ENCODE peak calls at places on chromosomes 6 and 20, in nine cellular contexts. W is GM23248; H is AG04450; G is stromal cell of bone marrow; F is COR-L47; L is EH; E is neuronal stem cell; V is CD8-positive, alpha-beta memory T cell; D is naive thymus-derived CD8-positive, alpha-beta T cell. R is an unnamed sample.

GRCh38 chr6:148747145-148747492 is 289 bp downstream of the UST start:
- DNase-seq in W (peak; percentile 82), H (no peak), G (no peak), F (no peak), L (peak; percentile 71), E (peak; percentile 54), V (no peak), D (peak; percentile 11), R (peak; percentile 47)

GRCh38 chr6:30876039-30876730 is 8.1 kb upstream of the DDR1 start:
- DNase-seq in W (peak; percentile 82), H (no peak), G (peak; percentile 56), F (no peak), L (peak; percentile 7), E (no peak), V (no peak), D (no peak), R (no peak)

GRCh38 chr6:14742171-14742570 is 503.7 kb upstream of the JARID2 start:
- DNase-seq in W (no peak), H (no peak), G (no peak), F (no peak), L (no peak), E (no peak), V (no peak), D (no peak), R (no peak)

GRCh38 chr6:111739257-111739696 is 133.6 kb upstream of the TRAF3IP2 start:
- DNase-seq in W (no peak), H (no peak), G (no peak), F (peak; percentile 3), L (no peak), E (no peak), V (no peak), D (no peak), R (no peak)

GRCh38 chr6:57078808-57079207 is 11.2 kb upstream of the ZNF451 start:
- DNase-seq in W (no peak), H (no peak), G (no peak), F (no peak), L (no peak), E (no peak), V (no peak), D (no peak), R (no peak)

GRCh38 chr6:139841794-139842215 is 467.4 kb upstream of the CITED2 start:
- DNase-seq in W (no peak), H (no peak), G (no peak), F (no peak), L (no peak), E (no peak), V (no peak), D (no peak), R (no peak)

GRCh38 chr6:151147118-151147832 is 92.5 kb upstream of the AKAP12 start:
- DNase-seq in W (no peak), H (no peak), G (no peak), F (no peak), L (no peak), E (no peak), V (no peak), D (no peak), R (no peak)

GRCh38 chr20:32585519-32586127 is 490 bp upstream of the NOL4L start:
- DNase-seq in W (peak; percentile 23), H (no peak), G (no peak), F (no peak), L (no peak), E (no peak), V (no peak), D (no peak), R (no peak)

GRCh38 chr6:12548526-12548925 is 168.0 kb upstream of the PHACTR1 start:
- DNase-seq in W (peak; percentile 62), H (no peak), G (peak; percentile 65), F (no peak), L (peak; percentile 95), E (no peak), V (no peak), D (no peak), R (no peak)

GRCh38 chr6:79671605-79672266 is 40.6 kb downstream of the SH3BGRL2 start:
- DNase-seq in W (peak; percentile 61), H (no peak), G (peak; percentile 7), F (peak; percentile 38), L (no peak), E (no peak), V (peak; percentile 57), D (peak; percentile 18), R (no peak)

GRCh38 chr20:1423625-1424106 is 30.8 kb upstream of the FKBP1A start:
- DNase-seq in W (peak; percentile 78), H (no peak), G (no peak), F (peak; percentile 92), L (peak; percentile 42), E (peak; percentile 54), V (peak; percentile 58), D (no peak), R (peak; percentile 86)

GRCh38 chr20:50713677-50714101 is 17.7 kb upstream of the PARD6B start:
- DNase-seq in W (peak; percentile 62), H (no peak), G (no peak), F (peak; percentile 1), L (peak; percentile 52), E (no peak), V (no peak), D (no peak), R (peak; percentile 26)

GRCh38 chr6:71394001-71394432 is 105.4 kb downstream of the OGFRL1 start:
- DNase-seq in W (peak; percentile 69), H (no peak), G (no peak), F (peak; percentile 44), L (peak; percentile 91), E (no peak), V (no peak), D (no peak), R (no peak)

GRCh38 chr6:32886674-32887383 is 32.8 kb downstream of the PSMB9 start:
- DNase-seq in W (peak; percentile 89), H (peak; percentile 79), G (peak; percentile 80), F (peak; percentile 21), L (peak; percentile 95), E (no peak), V (no peak), D (no peak), R (no peak)

GRCh38 chr6:139597781-139598368 is 223.4 kb upstream of the CITED2 start:
- DNase-seq in W (peak; percentile 96), H (peak; percentile 95), G (peak; percentile 95), F (no peak), L (peak; percentile 98), E (no peak), V (no peak), D (no peak), R (no peak)

GRCh38 chr6:131949615-131949908 is 1.6 kb downstream of the CCN2 start:
- DNase-seq in W (peak; percentile 92), H (peak; percentile 78), G (peak; percentile 87), F (no peak), L (no peak), E (no peak), V (no peak), D (no peak), R (no peak)

GRCh38 chr6:13916230-13916944 is 8.4 kb upstream of the RNF182 start:
- DNase-seq in W (peak; percentile 75), H (no peak), G (peak; percentile 18), F (no peak), L (peak; percentile 41), E (no peak), V (no peak), D (no peak), R (peak; percentile 94)

GRCh38 chr6:33534702-33535101 is 45.4 kb downstream of the BAK1 start:
- DNase-seq in W (no peak), H (no peak), G (no peak), F (no peak), L (no peak), E (no peak), V (no peak), D (no peak), R (no peak)

GRCh38 chr6:16380220-16380809 is 141.9 kb downstream of the GMPR start:
- DNase-seq in W (no peak), H (no peak), G (no peak), F (no peak), L (no peak), E (no peak), V (no peak), D (no peak), R (no peak)

GRCh38 chr6:142915129-142915697 is 29.8 kb downstream of the HIVEP2 start:
- DNase-seq in W (no peak), H (no peak), G (no peak), F (no peak), L (no peak), E (no peak), V (peak; percentile 63), D (no peak), R (no peak)

GRCh38 chr6:97586344-97586743 is 303.3 kb upstream of the MMS22L start:
- DNase-seq in W (peak; percentile 60), H (peak; percentile 7), G (peak; percentile 9), F (peak; percentile 0), L (no peak), E (peak; percentile 3), V (no peak), D (no peak), R (peak; percentile 60)

GRCh38 chr6:131027326-131027725 is 35.7 kb downstream of the EPB41L2 start:
- DNase-seq in W (no peak), H (no peak), G (no peak), F (no peak), L (no peak), E (no peak), V (no peak), D (no peak), R (no peak)

GRCh38 chr6:170040906-170041305 is 250.0 kb downstream of the DLL1 start:
- DNase-seq in W (no peak), H (no peak), G (no peak), F (no peak), L (no peak), E (no peak), V (no peak), D (no peak), R (no peak)

GRCh38 chr6:41602864-41603608 is 35.2 kb upstream of the MDFI start:
- DNase-seq in W (peak; percentile 87), H (peak; percentile 57), G (peak; percentile 65), F (peak; percentile 78), L (peak; percentile 81), E (peak; percentile 82), V (peak; percentile 81), D (peak; percentile 48), R (peak; percentile 93)

GRCh38 chr6:144585217-144585814 is 300.2 kb downstream of the UTRN start:
- DNase-seq in W (peak; percentile 65), H (no peak), G (peak; percentile 37), F (peak; percentile 15), L (peak; percentile 62), E (peak; percentile 35), V (no peak), D (no peak), R (peak; percentile 69)

GRCh38 chr6:161740486-161740885 is 466.6 kb upstream of the AGPAT4 start:
- DNase-seq in W (no peak), H (no peak), G (no peak), F (no peak), L (no peak), E (no peak), V (no peak), D (no peak), R (no peak)

GRCh38 chr6:18269253-18269652 is 4.9 kb upstream of the DEK start:
- DNase-seq in W (peak; percentile 59), H (no peak), G (no peak), F (peak; percentile 54), L (peak; percentile 80), E (no peak), V (no peak), D (no peak), R (no peak)

GRCh38 chr20:38625896-38626295 is 24.3 kb downstream of the ARHGAP40 start:
- DNase-seq in W (no peak), H (no peak), G (no peak), F (no peak), L (no peak), E (no peak), V (no peak), D (no peak), R (no peak)

GRCh38 chr20:58117944-58118343 is 110.5 kb downstream of the ANKRD60 start:
- DNase-seq in W (peak; percentile 69), H (no peak), G (no peak), F (no peak), L (peak; percentile 59), E (no peak), V (no peak), D (no peak), R (no peak)

GRCh38 chr6:165849539-165850430 is 186.7 kb upstream of the PDE10A start:
- DNase-seq in W (peak; percentile 11), H (no peak), G (no peak), F (no peak), L (no peak), E (no peak), V (no peak), D (no peak), R (no peak)

GRCh38 chr6:127300411-127300810 is 33.7 kb downstream of the RNF146 start:
- DNase-seq in W (peak; percentile 95), H (peak; percentile 72), G (peak; percentile 75), F (no peak), L (peak; percentile 95), E (no peak), V (no peak), D (no peak), R (peak; percentile 47)

R was measured in NCI-H82.